ENCODE peak calls at places on chromosomes 11 and 22, in six cellular contexts. M is endothelial cell of umbilical vein, O is choroid plexus epithelial cell, B is AG04450, Y is dorsolateral prefrontal cortex, G is PC-9. V is an unnamed sample.

GRCh38 chr22:27391092-27391770 is 410.3 kb downstream of the MN1 start:
- DNase-seq in M (no peak), O (peak), B (no peak), Y (no peak), G (no peak), V (no peak)

GRCh38 chr11:131886201-131886600 is 515.8 kb downstream of the NTM start:
- DNase-seq in M (no peak), O (no peak), B (no peak), Y (no peak), G (no peak), V (no peak)

GRCh38 chr11:69292221-69292648 is 1.7 kb upstream of the MYEOV start:
- DNase-seq in M (peak), O (peak), B (no peak), Y (no peak), G (no peak), V (no peak)

GRCh38 chr11:59247535-59248227 is 35.0 kb upstream of the MPEG1 start:
- DNase-seq in M (no peak), O (peak), B (no peak), Y (no peak), G (peak), V (no peak)

GRCh38 chr22:36759481-36760159 is 16.3 kb downstream of the IFT27 start:
- DNase-seq in M (no peak), O (no peak), B (no peak), Y (no peak), G (no peak), V (no peak)

GRCh38 chr22:46813816-46814597 is 51.6 kb downstream of the TBC1D22A start:
- DNase-seq in M (peak), O (peak), B (no peak), Y (no peak), G (no peak), V (no peak)

GRCh38 chr22:34800265-34800664 is 265.7 kb upstream of the ISX start:
- DNase-seq in M (no peak), O (peak), B (no peak), Y (no peak), G (no peak), V (no peak)

GRCh38 chr11:38131535-38131934 is 1533.5 kb upstream of the RAG2 start:
- DNase-seq in M (no peak), O (no peak), B (no peak), Y (no peak), G (no peak), V (no peak)

GRCh38 chr22:41341990-41342389 is 39.8 kb upstream of the TEF start:
- DNase-seq in M (no peak), O (peak), B (no peak), Y (no peak), G (no peak), V (no peak)

GRCh38 chr11:70578831-70579230 is 180.5 kb downstream of the CTTN start:
- DNase-seq in M (no peak), O (no peak), B (no peak), Y (no peak), G (no peak), V (no peak)

GRCh38 chr11:43922974-43923326 is 19.5 kb upstream of the C11orf96 start:
- DNase-seq in M (no peak), O (no peak), B (no peak), Y (no peak), G (no peak), V (no peak)

GRCh38 chr11:5591613-5592012 is 4.8 kb upstream of the TRIM6 start:
- DNase-seq in M (no peak), O (no peak), B (no peak), Y (no peak), G (no peak), V (no peak)

GRCh38 chr11:47856186-47856585 is 8.0 kb upstream of the NUP160 start:
- DNase-seq in M (no peak), O (peak), B (no peak), Y (no peak), G (no peak), V (no peak)

GRCh38 chr22:22735695-22736611 is 91.5 kb downstream of the GGTLC2 start:
- DNase-seq in M (no peak), O (no peak), B (no peak), Y (no peak), G (no peak), V (no peak)

GRCh38 chr11:61507012-61507768 is 1.4 kb upstream of the LRRC10B start:
- DNase-seq in M (no peak), O (no peak), B (no peak), Y (no peak), G (no peak), V (no peak)

GRCh38 chr11:111561801-111562325 is 21.3 kb downstream of the LAYN start:
- DNase-seq in M (no peak), O (peak), B (peak), Y (no peak), G (peak), V (no peak)

GRCh38 chr11:90286640-90287039 is 63.8 kb upstream of the CHORDC1 start:
- DNase-seq in M (no peak), O (no peak), B (no peak), Y (no peak), G (no peak), V (no peak)

GRCh38 chr11:129577986-129578385 is 202.3 kb downstream of the BARX2 start:
- DNase-seq in M (no peak), O (no peak), B (no peak), Y (peak), G (no peak), V (no peak)

GRCh38 chr22:45179276-45180049 is 15.7 kb downstream of the NUP50 start:
- DNase-seq in M (no peak), O (no peak), B (no peak), Y (no peak), G (no peak), V (no peak)

GRCh38 chr11:114308689-114309089 is 12.5 kb downstream of the NNMT start:
- DNase-seq in M (no peak), O (peak), B (no peak), Y (no peak), G (no peak), V (no peak)

GRCh38 chr11:26286472-26287066 is 45.4 kb upstream of the ANO3 start:
- DNase-seq in M (peak), O (peak), B (no peak), Y (no peak), G (no peak), V (no peak)

GRCh38 chr11:71139516-71140205 is 112.7 kb downstream of the SHANK2 start:
- DNase-seq in M (no peak), O (no peak), B (no peak), Y (peak), G (no peak), V (no peak)

GRCh38 chr11:128158860-128159259 is 428.5 kb downstream of the ETS1 start:
- DNase-seq in M (no peak), O (no peak), B (no peak), Y (no peak), G (no peak), V (no peak)

GRCh38 chr11:57513911-57514537 is 1.5 kb downstream of the SLC43A1 start:
- DNase-seq in M (no peak), O (no peak), B (no peak), Y (no peak), G (no peak), V (peak)

GRCh38 chr22:19361501-19362103 is 69.9 kb downstream of the HIRA start:
- DNase-seq in M (no peak), O (peak), B (no peak), Y (no peak), G (no peak), V (no peak)

GRCh38 chr11:106943089-106943488 is 75.2 kb downstream of the GUCY1A2 start:
- DNase-seq in M (no peak), O (no peak), B (no peak), Y (no peak), G (no peak), V (no peak)

GRCh38 chr11:134126197-134126822 is 57.4 kb downstream of the JAM3 start:
- DNase-seq in M (peak), O (peak), B (peak), Y (no peak), G (no peak), V (no peak)

GRCh38 chr11:123386746-123387510 is 43.1 kb upstream of the GRAMD1B start:
- DNase-seq in M (no peak), O (no peak), B (no peak), Y (no peak), G (no peak), V (no peak)

GRCh38 chr11:117313103-117313502 is 3.0 kb downstream of the BACE1 start:
- DNase-seq in M (no peak), O (no peak), B (no peak), Y (no peak), G (peak), V (no peak)

GRCh38 chr11:115869780-115870431 is 365.7 kb upstream of the CADM1 start:
- DNase-seq in M (no peak), O (no peak), B (peak), Y (no peak), G (no peak), V (no peak)

GRCh38 chr22:27152033-27152432 is 494.6 kb downstream of the MIAT start:
- DNase-seq in M (peak), O (no peak), B (no peak), Y (no peak), G (no peak), V (no peak)

GRCh38 chr11:14541180-14541579 is 21.0 kb upstream of the PSMA1 start:
- DNase-seq in M (no peak), O (peak), B (no peak), Y (peak), G (no peak), V (no peak)

GRCh38 chr11:61164610-61165424 is 3.6 kb upstream of the VPS37C start:
- DNase-seq in M (no peak), O (no peak), B (no peak), Y (no peak), G (peak), V (no peak)

GRCh38 chr11:65392899-65393298 is 6.5 kb downstream of the FRMD8 start:
- DNase-seq in M (no peak), O (no peak), B (no peak), Y (no peak), G (no peak), V (no peak)

GRCh38 chr11:65395961-65396530 is 9.6 kb downstream of the FRMD8 start:
- DNase-seq in M (no peak), O (no peak), B (no peak), Y (no peak), G (no peak), V (no peak)

GRCh38 chr11:65393513-65394079 is 7.2 kb downstream of the FRMD8 start:
- DNase-seq in M (no peak), O (no peak), B (no peak), Y (no peak), G (no peak), V (no peak)

GRCh38 chr11:65392186-65392829 is 5.9 kb downstream of the FRMD8 start:
- DNase-seq in M (no peak), O (no peak), B (no peak), Y (no peak), G (no peak), V (no peak)

GRCh38 chr11:65394125-65394536 is 7.7 kb downstream of the FRMD8 start:
- DNase-seq in M (no peak), O (no peak), B (no peak), Y (no peak), G (no peak), V (no peak)
- TF ChIP-seq CTCF in M (no peak), O (no peak), B (no peak), Y (no peak), G (no peak), V (no peak)

DNA sequence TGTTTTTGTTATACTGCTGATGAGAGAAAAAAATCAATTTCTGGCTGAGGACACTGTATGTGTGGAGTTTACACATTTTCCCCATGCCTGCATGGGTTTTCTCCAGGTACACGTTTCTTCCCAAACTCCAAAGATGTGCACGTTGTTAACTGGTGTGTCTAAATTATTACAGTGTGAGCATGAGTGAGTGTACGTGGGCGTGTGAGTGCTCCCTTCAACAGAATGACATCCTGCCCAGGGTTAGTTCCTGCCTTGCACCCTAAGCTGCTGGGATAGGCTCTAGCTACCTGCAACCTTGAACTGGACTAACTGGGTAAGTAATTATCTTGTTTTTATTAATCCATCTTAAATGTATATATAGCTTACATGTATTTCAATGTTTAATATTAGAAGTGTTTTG is 5.5 kb downstream of the NPAT start:
- DNase-seq in M (no peak), O (no peak), B (no peak), Y (no peak), G (no peak), V (no peak)
- TF ChIP-seq CTCF in M (no peak), O (no peak), B (no peak), Y (no peak), G (no peak), V (no peak)

GRCh38 chr11:80916180-80916811 is 1475.5 kb upstream of the TENM4 start:
- DNase-seq in M (no peak), O (no peak), B (no peak), Y (no peak), G (no peak), V (no peak)

GRCh38 chr11:80914311-80914710 is 1473.5 kb upstream of the TENM4 start:
- DNase-seq in M (no peak), O (no peak), B (no peak), Y (no peak), G (no peak), V (no peak)
- TF ChIP-seq CTCF in M (no peak), O (no peak), B (no peak), Y (no peak), G (no peak), V (no peak)

GRCh38 chr11:55949330-55949729 is 13.1 kb upstream of the OR5I1 start:
- DNase-seq in M (no peak), O (no peak), B (no peak), Y (no peak), G (no peak), V (no peak)
- TF ChIP-seq CTCF in M (no peak), O (no peak), B (no peak), Y (no peak), G (no peak), V (no peak)

DNA sequence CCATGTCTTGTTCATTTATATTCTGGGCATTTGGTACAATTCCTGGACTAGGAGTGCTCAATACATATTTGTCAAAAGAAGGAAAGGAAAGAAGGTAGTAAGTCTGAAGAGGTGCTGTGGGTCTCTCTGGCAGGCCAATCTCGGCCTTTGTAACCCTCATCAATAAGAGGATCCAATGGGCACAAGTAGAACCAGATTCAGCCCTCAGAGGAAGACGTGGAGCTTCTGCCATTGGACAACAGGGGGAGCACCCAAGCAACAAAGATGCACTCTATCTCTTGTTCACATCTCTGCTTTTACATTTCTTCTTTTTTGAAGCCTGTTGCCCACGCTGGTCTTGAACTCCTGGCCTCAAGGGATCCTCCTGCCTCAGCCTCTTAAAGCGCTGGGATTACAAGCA is 2.2 kb upstream of the VPS11 start:
- DNase-seq in M (peak), O (peak), B (no peak), Y (no peak), G (peak), V (no peak)
- TF ChIP-seq CTCF in M (peak), O (peak), B (peak), Y (peak), G (peak), V (peak)

DNA sequence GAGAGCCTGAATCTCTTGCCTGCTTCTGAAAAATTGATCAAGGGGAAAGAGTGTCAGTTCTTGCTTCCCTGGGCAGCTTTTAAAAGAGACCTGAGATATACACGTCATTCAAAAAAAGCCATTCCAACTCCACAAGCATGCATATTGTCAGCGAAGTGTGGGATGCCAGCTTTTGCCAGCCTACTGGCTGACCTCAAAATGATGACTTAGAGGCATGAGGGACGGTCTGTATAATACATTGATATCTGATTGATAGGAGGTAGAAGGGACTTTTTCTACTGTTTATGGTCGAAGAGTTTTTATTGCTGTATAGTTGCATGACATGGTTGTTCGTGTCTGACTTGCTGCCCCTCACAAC is 126.3 kb downstream of the MICAL2 start:
- DNase-seq in M (no peak), O (no peak), B (no peak), Y (no peak), G (no peak), V (no peak)
- TF ChIP-seq CTCF in M (no peak), O (no peak), B (no peak), Y (no peak), G (peak), V (no peak)